ENCODE peak calls at places on chromosomes 7 and 10, in five cellular contexts. R is SK-N-SH, P is IMR-90, L is OCI-LY7, O is GM23248. Z is an unnamed sample.

GRCh38 chr10:22103701-22104100 is 100.2 kb upstream of the DNAJC1 start:
- DNase-seq in L (peak; percentile 16), O (peak; percentile 10), P (no peak), R (peak; percentile 10), Z (no peak)

GRCh38 chr7:16661924-16662323 is 15.9 kb downstream of the BZW2 start:
- DNase-seq in R (no peak), O (no peak), P (no peak), L (no peak), Z (no peak)

GRCh38 chr10:62597226-62597625 is 207.3 kb upstream of the ADO start:
- DNase-seq in R (no peak), P (peak; percentile 41), O (peak; percentile 81), L (no peak), Z (no peak)

GRCh38 chr10:100327007-100327700 is 2.9 kb downstream of the PKD2L1 start:
- DNase-seq in P (peak; percentile 10), O (peak; percentile 72), R (no peak), L (peak; percentile 79), Z (no peak)

GRCh38 chr10:119725550-119726290 is at the start of gene INPP5F:
- DNase-seq in O (peak; percentile 99), R (peak; percentile 100), L (peak; percentile 95), P (peak; percentile 96), Z (peak; percentile 100)

GRCh38 chr10:110527731-110528171 is 30.0 kb downstream of the DUSP5 start:
- DNase-seq in P (no peak), L (no peak), R (no peak), O (peak; percentile 59), Z (no peak)

GRCh38 chr7:531777-532176 is 12.1 kb upstream of the PDGFA start:
- DNase-seq in P (no peak), O (no peak), L (no peak), R (no peak), Z (no peak)

GRCh38 chr7:92563345-92563744 is 26.8 kb downstream of the FAM133B start:
- DNase-seq in O (no peak), L (no peak), R (no peak), P (no peak), Z (no peak)

GRCh38 chr10:73876566-73876965 is 2.2 kb upstream of the CAMK2G start:
- DNase-seq in O (no peak), R (no peak), P (no peak), L (no peak), Z (no peak)

GRCh38 chr7:134327896-134328295 is 11.2 kb upstream of the SLC35B4 start:
- DNase-seq in R (peak; percentile 47), L (peak; percentile 84), P (peak; percentile 56), O (peak; percentile 60), Z (peak; percentile 38)

GRCh38 chr10:110618206-110618605 is 25.9 kb upstream of the RBM20 start:
- DNase-seq in P (no peak), L (no peak), R (no peak), O (no peak), Z (no peak)

GRCh38 chr7:130069179-130069977 is 956 bp upstream of the KLHDC10 start:
- DNase-seq in R (no peak), O (no peak), P (no peak), L (no peak), Z (no peak)

GRCh38 chr7:132891554-132891953 is 190.3 kb downstream of the CHCHD3 start:
- DNase-seq in O (no peak), P (no peak), R (no peak), L (no peak), Z (no peak)

GRCh38 chr7:43038229-43038628 is 74.2 kb upstream of the HECW1 start:
- DNase-seq in R (no peak), L (no peak), P (peak; percentile 73), O (peak; percentile 96), Z (no peak)

GRCh38 chr7:30888783-30889182 is 22.9 kb upstream of the AQP1 start:
- DNase-seq in P (peak; percentile 86), O (peak; percentile 95), R (no peak), L (no peak), Z (peak; percentile 55)

GRCh38 chr10:44198096-44198779 is 186.7 kb downstream of the CXCL12 start:
- DNase-seq in O (no peak), P (peak; percentile 73), R (no peak), L (no peak), Z (no peak)

GRCh38 chr10:124693396-124693795 is 50.8 kb downstream of the FAM53B start:
- DNase-seq in P (no peak), R (no peak), O (no peak), L (no peak), Z (no peak)

GRCh38 chr7:116543664-116544063 is 18.8 kb downstream of the CAV1 start:
- DNase-seq in P (peak; percentile 74), R (no peak), L (no peak), O (peak; percentile 93), Z (no peak)

GRCh38 chr7:27242580-27243339 is at the start of gene EVX1:
- DNase-seq in P (peak; percentile 8), L (no peak), R (no peak), O (peak; percentile 50), Z (no peak)

GRCh38 chr10:122474145-122474739 is 12.9 kb downstream of the HTRA1 start:
- DNase-seq in R (peak; percentile 60), P (no peak), O (no peak), L (no peak), Z (no peak)

GRCh38 chr10:75150656-75151055 is 39.2 kb downstream of the SAMD8 start:
- DNase-seq in L (no peak), O (no peak), P (no peak), R (no peak), Z (no peak)

GRCh38 chr7:109637428-109637827 is 1067.8 kb downstream of the DNAJB9 start:
- DNase-seq in R (no peak), P (no peak), L (no peak), O (no peak), Z (no peak)

GRCh38 chr7:156667110-156667436 is 26.5 kb downstream of the RNF32 start:
- DNase-seq in R (no peak), L (no peak), O (no peak), P (no peak), Z (no peak)

GRCh38 chr7:50382455-50382854 is 67.7 kb downstream of the FIGNL1 start:
- DNase-seq in L (no peak), P (no peak), R (no peak), O (no peak), Z (no peak)

GRCh38 chr7:18287482-18287881 is 208.1 kb upstream of the HDAC9 start:
- DNase-seq in R (no peak), O (no peak), P (no peak), L (no peak), Z (no peak)

GRCh38 chr7:120996333-120996982 is 7.9 kb downstream of the CPED1 start:
- DNase-seq in O (peak; percentile 88), P (peak; percentile 91), R (no peak), L (no peak), Z (peak; percentile 63)

GRCh38 chr10:122733450-122733849 is 33.8 kb upstream of the C10orf120 start:
- DNase-seq in L (no peak), P (no peak), R (no peak), O (no peak), Z (no peak)

GRCh38 chr10:104334965-104335650 is 3.2 kb downstream of the ITPRIP start:
- DNase-seq in P (no peak), R (no peak), L (no peak), O (no peak), Z (no peak)
- H3K27ac ChIP-seq in P (peak overlapping the region; percentile 5), R (no peak overlapping the region), L (no peak overlapping the region), O (no peak overlapping the region), Z (no peak overlapping the region)

GRCh38 chr7:28904539-28905143 is 53.5 kb downstream of the TRIL start:
- DNase-seq in R (peak; percentile 41), O (peak; percentile 53), P (no peak), L (no peak), Z (peak; percentile 48)

GRCh38 chr7:28908775-28909174 is 49.4 kb downstream of the TRIL start:
- DNase-seq in P (no peak), L (no peak), O (no peak), R (no peak), Z (no peak)

GRCh38 chr7:28900311-28900710 is 57.8 kb downstream of the TRIL start:
- DNase-seq in L (no peak), R (no peak), O (no peak), P (no peak), Z (no peak)

DNA sequence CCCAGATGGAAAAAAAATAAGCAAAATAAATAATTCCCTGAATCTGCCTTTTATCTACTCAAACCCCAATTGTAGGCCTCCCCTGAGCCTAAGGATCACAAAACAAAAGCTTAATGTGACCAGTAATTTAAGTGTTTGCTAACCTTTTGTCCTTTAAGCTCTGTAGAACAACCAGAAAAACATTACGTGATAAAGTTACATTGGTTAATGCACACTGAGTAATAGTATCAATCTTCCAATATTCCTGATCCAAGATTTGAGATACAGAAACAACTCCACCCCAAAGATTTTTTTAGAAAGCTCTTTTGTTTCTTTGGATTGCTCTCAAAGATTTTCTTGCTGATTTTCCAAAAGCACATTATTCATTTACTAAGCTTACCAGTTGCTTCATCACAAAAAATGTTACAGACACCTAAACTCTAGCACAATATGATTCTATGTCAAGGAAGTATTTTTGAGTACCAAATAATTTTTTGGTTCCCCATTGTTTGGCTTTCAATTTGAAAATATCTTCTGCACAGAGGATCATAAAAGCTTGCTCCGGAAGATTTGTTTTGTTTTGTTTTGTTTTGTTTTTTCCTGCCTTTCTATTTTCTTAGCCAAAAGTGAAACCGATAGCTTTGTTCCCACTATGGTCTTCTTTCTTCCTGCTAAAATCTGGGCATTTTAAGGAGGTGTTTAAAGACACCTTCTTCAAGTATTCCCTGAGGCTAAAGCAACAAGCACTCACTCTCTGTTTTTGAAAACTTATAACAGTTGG is 54.2 kb downstream of the TRIL start:
- DNase-seq in O (peak; percentile 31), R (no peak), P (no peak), L (no peak), Z (no peak)
- H2AFZ ChIP-seq in O (peak overlapping the region; percentile 96), R (no peak overlapping the region), P (peak overlapping the region; percentile 16), L (no peak overlapping the region), Z (no peak overlapping the region)

DNA sequence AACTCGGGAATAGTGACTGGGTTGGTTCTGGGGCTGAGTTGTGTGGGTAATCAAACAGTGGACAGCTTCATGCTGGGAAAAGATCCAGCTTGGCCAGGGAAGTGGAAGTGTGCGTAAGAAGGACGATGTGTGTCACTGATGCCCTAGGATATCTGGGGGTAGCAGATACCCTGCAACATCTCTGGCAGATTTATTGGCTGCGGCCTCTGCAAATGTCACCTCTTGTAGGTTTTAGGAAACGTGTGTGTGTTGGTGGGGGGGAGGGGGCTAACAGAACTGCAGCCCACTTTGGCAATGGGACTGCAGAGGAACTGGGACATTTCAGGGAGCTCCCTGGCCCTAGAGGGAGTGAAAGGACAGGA is 965 bp upstream of the AGAP3 start:
- DNase-seq in O (no peak), L (no peak), P (no peak), R (no peak), Z (no peak)
- H3K4me3 ChIP-seq in O (no peak overlapping the region), L (peak overlapping the region; percentile 69), P (no peak overlapping the region), R (peak overlapping the region; percentile 54), Z (no peak overlapping the region)

DNA sequence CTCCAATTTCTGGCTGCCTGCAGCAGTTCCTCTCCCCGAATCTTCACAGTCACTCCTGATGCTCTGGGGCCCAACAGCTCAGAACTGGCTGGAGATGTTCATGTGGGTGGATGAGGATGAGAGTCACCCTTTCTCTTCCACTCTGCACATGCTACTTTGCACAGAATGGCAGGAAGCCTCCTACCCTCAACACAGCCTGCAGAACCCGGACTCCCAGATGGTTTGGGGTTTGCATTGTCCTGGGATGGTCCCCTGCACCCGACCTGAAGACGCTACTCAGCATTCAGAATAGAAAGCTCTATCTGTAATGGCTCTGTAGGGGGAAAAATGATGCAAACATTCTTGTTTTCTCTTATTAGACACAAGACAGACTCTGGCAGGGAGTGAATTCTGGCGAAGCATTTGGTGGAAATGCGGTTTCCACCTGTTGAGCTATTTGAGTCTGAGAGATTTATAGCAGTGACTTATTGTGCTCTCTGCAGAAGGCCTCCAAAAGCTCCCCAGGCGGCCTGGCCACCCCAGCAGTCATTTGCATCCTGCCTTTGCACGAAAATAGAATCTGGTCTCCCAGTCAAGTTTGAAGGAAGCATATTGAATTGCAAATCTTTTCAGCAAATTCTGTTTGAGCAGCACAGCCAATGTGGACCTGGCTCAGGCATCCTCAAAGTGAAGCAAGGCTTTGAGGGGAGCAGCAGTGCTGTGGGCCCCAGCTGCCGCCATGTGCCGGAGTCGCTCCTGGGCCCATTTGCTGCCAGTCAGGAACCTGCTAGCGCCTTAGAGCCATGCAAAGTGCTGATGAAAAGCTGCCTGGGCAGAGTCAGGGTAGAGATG is 309.3 kb downstream of the TCERG1L start:
- DNase-seq in L (no peak), O (no peak), P (no peak), R (no peak), Z (no peak)
- H3K27ac ChIP-seq in L (no peak overlapping the region), O (no peak overlapping the region), P (no peak overlapping the region), R (no peak overlapping the region), Z (no peak overlapping the region)

Z was measured in hepatocyte.